ENCODE peak calls at places on chromosomes 6 and 20, in nine cellular contexts. One of them, this sample, is unnamed.

GRCh38 chr6:43772571-43773049 is 2.6 kb downstream of the VEGFA start:
- DNase-seq in GM12864: no peak
- DNase-seq in cardiac muscle cell: peak
- DNase-seq in fibroblast of villous mesenchyme: peak
- DNase-seq in Panc1: no peak
- DNase-seq in psoas muscle: peak
- DNase-seq in AG04449: no peak
- DNase-seq in heart right ventricle: peak
- DNase-seq in cardiac fibroblast: peak
- DNase-seq in this sample: peak

GRCh38 chr6:40353967-40354452 is 233.2 kb downstream of the LRFN2 start:
- DNase-seq in GM12864: no peak
- DNase-seq in cardiac muscle cell: no peak
- DNase-seq in fibroblast of villous mesenchyme: no peak
- DNase-seq in Panc1: no peak
- DNase-seq in psoas muscle: no peak
- DNase-seq in AG04449: no peak
- DNase-seq in heart right ventricle: no peak
- DNase-seq in cardiac fibroblast: no peak
- DNase-seq in this sample: no peak

GRCh38 chr6:18343741-18344140 is 43.4 kb upstream of the RNF144B start:
- DNase-seq in GM12864: no peak
- DNase-seq in cardiac muscle cell: no peak
- DNase-seq in fibroblast of villous mesenchyme: peak
- DNase-seq in Panc1: no peak
- DNase-seq in psoas muscle: no peak
- DNase-seq in AG04449: peak
- DNase-seq in heart right ventricle: no peak
- DNase-seq in cardiac fibroblast: peak
- DNase-seq in this sample: no peak

GRCh38 chr6:157614026-157614484 is 209.0 kb upstream of the SNX9 start:
- DNase-seq in GM12864: no peak
- DNase-seq in cardiac muscle cell: no peak
- DNase-seq in fibroblast of villous mesenchyme: peak
- DNase-seq in Panc1: no peak
- DNase-seq in psoas muscle: no peak
- DNase-seq in AG04449: no peak
- DNase-seq in heart right ventricle: no peak
- DNase-seq in cardiac fibroblast: peak
- DNase-seq in this sample: no peak

GRCh38 chr6:30821862-30822784 is 62.2 kb upstream of the DDR1 start:
- DNase-seq in GM12864: no peak
- DNase-seq in cardiac muscle cell: peak
- DNase-seq in fibroblast of villous mesenchyme: peak
- DNase-seq in Panc1: no peak
- DNase-seq in psoas muscle: no peak
- DNase-seq in AG04449: no peak
- DNase-seq in heart right ventricle: no peak
- DNase-seq in cardiac fibroblast: peak
- DNase-seq in this sample: no peak

GRCh38 chr6:89281779-89282246 is 33.3 kb downstream of the GABRR2 start:
- DNase-seq in GM12864: peak
- DNase-seq in cardiac muscle cell: peak
- DNase-seq in fibroblast of villous mesenchyme: peak
- DNase-seq in Panc1: no peak
- DNase-seq in psoas muscle: no peak
- DNase-seq in AG04449: no peak
- DNase-seq in heart right ventricle: no peak
- DNase-seq in cardiac fibroblast: peak
- DNase-seq in this sample: peak

GRCh38 chr6:15171026-15171425 is 74.8 kb upstream of the JARID2 start:
- DNase-seq in GM12864: no peak
- DNase-seq in cardiac muscle cell: no peak
- DNase-seq in fibroblast of villous mesenchyme: no peak
- DNase-seq in Panc1: no peak
- DNase-seq in psoas muscle: no peak
- DNase-seq in AG04449: no peak
- DNase-seq in heart right ventricle: no peak
- DNase-seq in cardiac fibroblast: no peak
- DNase-seq in this sample: no peak

GRCh38 chr6:156379392-156379910 is 397.7 kb upstream of the ARID1B start:
- DNase-seq in GM12864: no peak
- DNase-seq in cardiac muscle cell: no peak
- DNase-seq in fibroblast of villous mesenchyme: no peak
- DNase-seq in Panc1: no peak
- DNase-seq in psoas muscle: no peak
- DNase-seq in AG04449: no peak
- DNase-seq in heart right ventricle: no peak
- DNase-seq in cardiac fibroblast: no peak
- DNase-seq in this sample: no peak

GRCh38 chr20:21632031-21632430 is 73.4 kb upstream of the PAX1 start:
- DNase-seq in GM12864: no peak
- DNase-seq in cardiac muscle cell: no peak
- DNase-seq in fibroblast of villous mesenchyme: no peak
- DNase-seq in Panc1: no peak
- DNase-seq in psoas muscle: no peak
- DNase-seq in AG04449: no peak
- DNase-seq in heart right ventricle: no peak
- DNase-seq in cardiac fibroblast: no peak
- DNase-seq in this sample: no peak
- TF ChIP-seq CTCF in GM12864: no peak
- TF ChIP-seq CTCF in cardiac muscle cell: no peak
- TF ChIP-seq CTCF in fibroblast of villous mesenchyme: no peak
- TF ChIP-seq CTCF in Panc1: peak
- TF ChIP-seq CTCF in psoas muscle: no peak
- TF ChIP-seq CTCF in AG04449: no peak
- TF ChIP-seq CTCF in heart right ventricle: no peak
- TF ChIP-seq CTCF in cardiac fibroblast: no peak
- TF ChIP-seq CTCF in this sample: no peak

DNA sequence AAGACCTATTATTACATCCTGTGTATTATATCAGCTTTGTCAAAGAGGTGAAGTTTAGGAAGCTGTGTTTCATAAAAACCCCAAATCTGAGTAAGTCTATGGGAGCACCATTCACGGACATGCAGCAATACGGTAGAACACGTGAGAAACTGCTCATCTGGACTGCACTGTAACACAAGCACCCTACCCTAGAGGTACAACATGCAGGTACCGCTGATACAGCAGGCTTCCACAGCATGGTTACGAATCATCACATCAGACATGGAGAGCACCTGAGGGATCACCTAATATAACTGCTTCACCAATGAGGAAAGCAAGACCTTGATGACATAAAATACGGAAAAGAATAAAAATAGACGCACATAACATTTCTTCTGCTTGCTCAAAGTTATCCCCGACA is 96.7 kb downstream of the GMDS start:
- DNase-seq in GM12864: no peak
- DNase-seq in cardiac muscle cell: no peak
- DNase-seq in fibroblast of villous mesenchyme: no peak
- DNase-seq in Panc1: no peak
- DNase-seq in psoas muscle: no peak
- DNase-seq in AG04449: no peak
- DNase-seq in heart right ventricle: no peak
- DNase-seq in cardiac fibroblast: no peak
- DNase-seq in this sample: no peak
- H3K4me3 ChIP-seq in GM12864: no peak
- H3K4me3 ChIP-seq in cardiac muscle cell: no peak
- H3K4me3 ChIP-seq in fibroblast of villous mesenchyme: no peak
- H3K4me3 ChIP-seq in Panc1: no peak
- H3K4me3 ChIP-seq in psoas muscle: no peak
- H3K4me3 ChIP-seq in AG04449: no peak
- H3K4me3 ChIP-seq in heart right ventricle: no peak
- H3K4me3 ChIP-seq in cardiac fibroblast: no peak
- H3K4me3 ChIP-seq in this sample: no peak

DNA sequence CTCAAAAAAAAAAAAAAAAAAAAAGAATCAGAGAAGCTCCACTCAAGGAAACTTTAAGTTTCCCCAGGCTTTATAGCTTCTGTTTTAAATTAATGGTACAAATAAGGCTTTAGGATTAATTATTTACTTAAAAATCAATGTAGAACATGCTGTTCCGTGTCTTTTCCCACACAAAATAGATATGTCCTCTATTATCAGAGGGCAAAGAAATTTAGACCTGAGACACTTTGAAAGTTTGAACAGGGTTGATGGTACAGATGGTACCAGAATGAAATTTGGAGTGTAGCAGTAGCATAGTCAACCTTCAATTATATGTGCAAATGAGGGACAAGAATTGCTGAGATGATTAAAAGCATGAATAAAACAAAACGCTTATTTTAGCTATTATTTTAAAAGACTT is 32.2 kb upstream of the REV3L start:
- DNase-seq in GM12864: no peak
- DNase-seq in cardiac muscle cell: no peak
- DNase-seq in fibroblast of villous mesenchyme: no peak
- DNase-seq in Panc1: no peak
- DNase-seq in psoas muscle: no peak
- DNase-seq in AG04449: no peak
- DNase-seq in heart right ventricle: no peak
- DNase-seq in cardiac fibroblast: no peak
- DNase-seq in this sample: no peak
- TF ChIP-seq CTCF in GM12864: no peak
- TF ChIP-seq CTCF in cardiac muscle cell: no peak
- TF ChIP-seq CTCF in fibroblast of villous mesenchyme: no peak
- TF ChIP-seq CTCF in Panc1: no peak
- TF ChIP-seq CTCF in psoas muscle: no peak
- TF ChIP-seq CTCF in AG04449: no peak
- TF ChIP-seq CTCF in heart right ventricle: no peak
- TF ChIP-seq CTCF in cardiac fibroblast: no peak
- TF ChIP-seq CTCF in this sample: no peak

GRCh38 chr20:3248167-3248992 is 9.4 kb upstream of the SLC4A11 start:
- DNase-seq in GM12864: no peak
- DNase-seq in cardiac muscle cell: peak
- DNase-seq in fibroblast of villous mesenchyme: peak
- DNase-seq in Panc1: no peak
- DNase-seq in psoas muscle: peak
- DNase-seq in AG04449: no peak
- DNase-seq in heart right ventricle: peak
- DNase-seq in cardiac fibroblast: peak
- DNase-seq in this sample: no peak
- H3K4me3 ChIP-seq in GM12864: no peak
- H3K4me3 ChIP-seq in cardiac muscle cell: no peak
- H3K4me3 ChIP-seq in fibroblast of villous mesenchyme: peak
- H3K4me3 ChIP-seq in Panc1: peak
- H3K4me3 ChIP-seq in psoas muscle: peak
- H3K4me3 ChIP-seq in AG04449: peak
- H3K4me3 ChIP-seq in heart right ventricle: no peak
- H3K4me3 ChIP-seq in cardiac fibroblast: peak
- H3K4me3 ChIP-seq in this sample: peak

This sample was measured in Caco-2.